ENCODE peak calls at places on chromosome 6, in ten cellular contexts. P is NCI-H1417; B is MM.1S; T is heart left ventricle; G is CD8-positive, alpha-beta T cell; J is activated T-cell treated with anti-CD3 and anti-CD28 coated beads, Interleukin-2, amount 50 U/mL, for 1 hour; A is CD4-positive, alpha-beta T cell; N is HTR-8/SVneo; C is pancreas; Y is T-helper 22 cell. F is an unnamed sample.
A peak's percentile ranks its signal among the peaks of the same experiment; 100 is the strongest.

GRCh38 chr6:54516331-54516730 is 208.1 kb downstream of the TINAG start:
- DNase-seq in G (no peak), B (no peak), P (no peak), A (no peak), T (no peak), N (no peak), Y (no peak), J (no peak), C (no peak), F (no peak)

GRCh38 chr6:26056583-26057350 is 30.5 kb upstream of the HFE start:
- DNase-seq in G (no peak), B (peak; percentile 32), J (no peak), P (peak; percentile 74), Y (no peak), A (no peak), C (no peak), N (no peak), T (peak; percentile 32), F (peak; percentile 54)

GRCh38 chr6:148530394-148530923 is 187.8 kb downstream of the SASH1 start:
- DNase-seq in N (no peak), P (peak; percentile 26), T (no peak), C (no peak), Y (no peak), B (peak; percentile 10), J (no peak), A (no peak), G (no peak), F (no peak)

GRCh38 chr6:107237992-107238660 is 122.8 kb upstream of the BEND3 start:
- DNase-seq in C (no peak), T (no peak), N (peak; percentile 20), B (no peak), A (no peak), J (no peak), Y (no peak), G (no peak), P (no peak), F (no peak)

GRCh38 chr6:158954778-158955177 is 45.2 kb downstream of the RSPH3 start:
- DNase-seq in Y (no peak), A (no peak), N (no peak), G (no peak), B (no peak), C (no peak), J (no peak), T (no peak), P (no peak), F (no peak)

GRCh38 chr6:135087803-135088202 is 33.2 kb upstream of the HBS1L start:
- DNase-seq in B (no peak), T (no peak), C (no peak), P (no peak), G (peak; percentile 42), A (peak; percentile 27), Y (peak; percentile 45), N (no peak), J (peak; percentile 34), F (no peak)

GRCh38 chr6:436308-437041 is 44.9 kb downstream of the IRF4 start:
- DNase-seq in B (no peak), Y (no peak), A (no peak), P (no peak), G (no peak), T (no peak), C (no peak), N (no peak), J (no peak), F (no peak)

GRCh38 chr6:110513001-110513400 is 36.6 kb upstream of the SLC22A16 start:
- DNase-seq in B (no peak), P (peak; percentile 8), A (no peak), N (no peak), T (no peak), J (no peak), C (no peak), Y (no peak), G (no peak), F (no peak)

GRCh38 chr6:116108836-116109235 is 8.2 kb downstream of the NT5DC1 start:
- DNase-seq in Y (no peak), A (no peak), G (no peak), N (no peak), B (no peak), T (no peak), J (no peak), C (no peak), P (no peak), F (no peak)

GRCh38 chr6:81969814-81970213 is 217.3 kb upstream of the TENT5A start:
- DNase-seq in P (no peak), B (no peak), T (no peak), Y (no peak), J (no peak), A (no peak), G (no peak), N (no peak), C (peak; percentile 34), F (no peak)

GRCh38 chr6:5580736-5581568 is 319.6 kb downstream of the FARS2 start:
- DNase-seq in J (peak; percentile 19), Y (no peak), C (no peak), G (no peak), N (no peak), T (no peak), P (no peak), A (peak; percentile 2), B (no peak), F (no peak)

GRCh38 chr6:1946583-1946982 is 298.8 kb downstream of the GMDS start:
- DNase-seq in C (no peak), B (no peak), T (no peak), J (no peak), P (no peak), A (no peak), Y (no peak), G (no peak), N (no peak), F (no peak)

GRCh38 chr6:4901256-4902061 is 102.4 kb downstream of the RPP40 start:
- DNase-seq in Y (no peak), A (no peak), B (peak; percentile 76), J (no peak), C (no peak), T (no peak), G (no peak), N (no peak), P (no peak), F (no peak)

GRCh38 chr6:55668625-55669024 is 89.6 kb upstream of the HMGCLL1 start:
- DNase-seq in T (no peak), B (no peak), P (no peak), A (no peak), J (no peak), N (no peak), C (no peak), G (no peak), Y (no peak), F (no peak)